ENCODE peak calls at places on chromosomes 5 and 9, in seven cellular contexts. L, Q, H, N, G, X and F are unnamed samples.

GRCh38 chr5:43497311-43498104 is 13.8 kb upstream of the TMEM267 start:
- DNase-seq in L (no peak), Q (no peak), H (no peak), N (no peak), G (no peak), X (no peak), F (no peak)

GRCh38 chr5:73412597-73412988 is 36.0 kb downstream of the FOXD1 start:
- DNase-seq in L (peak; percentile 85), Q (peak; percentile 79), H (no peak), N (no peak), G (no peak), X (no peak), F (no peak)

GRCh38 chr5:1010181-1010510 is 1.5 kb downstream of the NKD2 start:
- DNase-seq in L (no peak), Q (no peak), H (no peak), N (no peak), G (peak; percentile 25), X (no peak), F (no peak)

GRCh38 chr9:131799177-131799823 is 59.4 kb upstream of the RAPGEF1 start:
- DNase-seq in L (no peak), Q (peak; percentile 34), H (peak; percentile 23), N (no peak), G (peak; percentile 41), X (peak; percentile 3), F (no peak)

GRCh38 chr5:136699661-136700060 is 334.3 kb upstream of the TRPC7 start:
- DNase-seq in L (no peak), Q (no peak), H (no peak), N (no peak), G (no peak), X (no peak), F (no peak)

GRCh38 chr5:134451618-134452505 is 40.2 kb upstream of the CDKN2AIPNL start:
- DNase-seq in L (peak; percentile 51), Q (peak; percentile 86), H (no peak), N (no peak), G (peak; percentile 35), X (no peak), F (no peak)

GRCh38 chr5:151378616-151379015 is 31.3 kb upstream of the SLC36A2 start:
- DNase-seq in L (no peak), Q (no peak), H (no peak), N (no peak), G (no peak), X (no peak), F (no peak)

GRCh38 chr9:113868501-113868900 is 7.6 kb upstream of the ZNF618 start:
- DNase-seq in L (no peak), Q (no peak), H (no peak), N (no peak), G (no peak), X (no peak), F (no peak)

GRCh38 chr5:42641321-42642005 is 115.2 kb upstream of the CCDC152 start:
- DNase-seq in L (no peak), Q (no peak), H (no peak), N (no peak), G (no peak), X (no peak), F (no peak)

GRCh38 chr5:88667187-88668141 is 215.5 kb downstream of the MEF2C start:
- DNase-seq in L (no peak), Q (no peak), H (no peak), N (no peak), G (no peak), X (no peak), F (no peak)

GRCh38 chr5:104372796-104373195 is 810.2 kb upstream of the NUDT12 start:
- DNase-seq in L (no peak), Q (no peak), H (no peak), N (no peak), G (no peak), X (no peak), F (no peak)

GRCh38 chr9:31185831-31186230 is 1198.6 kb upstream of the ACO1 start:
- DNase-seq in L (peak; percentile 97), Q (peak; percentile 26), H (no peak), N (no peak), G (no peak), X (no peak), F (no peak)

GRCh38 chr5:64074533-64074932 is 91.1 kb upstream of the RNF180 start:
- DNase-seq in L (peak; percentile 30), Q (peak; percentile 3), H (no peak), N (no peak), G (no peak), X (no peak), F (no peak)

GRCh38 chr5:169577966-169578365 is 5.6 kb upstream of the SPDL1 start:
- DNase-seq in L (no peak), Q (no peak), H (no peak), N (no peak), G (no peak), X (no peak), F (no peak)

GRCh38 chr9:32783168-32783891 is at the start of gene TMEM215:
- DNase-seq in L (no peak), Q (no peak), H (no peak), N (no peak), G (no peak), X (no peak), F (no peak)

GRCh38 chr9:96217756-96218693 is 84.0 kb downstream of the HSD17B3 start:
- DNase-seq in L (no peak), Q (peak; percentile 30), H (peak; percentile 46), N (peak; percentile 1), G (peak; percentile 82), X (peak; percentile 6), F (peak; percentile 7)

GRCh38 chr9:126809068-126809467 is 4.2 kb downstream of the ZBTB43 start:
- DNase-seq in L (peak; percentile 42), Q (peak; percentile 79), H (no peak), N (no peak), G (no peak), X (no peak), F (no peak)

GRCh38 chr9:129583308-129584038 is 37.4 kb downstream of the C9orf50 start:
- DNase-seq in L (no peak), Q (no peak), H (no peak), N (no peak), G (no peak), X (no peak), F (no peak)

GRCh38 chr9:123960965-123961364 is 31.0 kb upstream of the DENND1A start:
- DNase-seq in L (no peak), Q (no peak), H (no peak), N (no peak), G (no peak), X (no peak), F (no peak)

GRCh38 chr5:132822650-132823480 is 7.6 kb downstream of the SHROOM1 start:
- DNase-seq in L (no peak), Q (no peak), H (no peak), N (no peak), G (no peak), X (no peak), F (no peak)

GRCh38 chr5:128579111-128579510 is 41.1 kb upstream of the FBN2 start:
- DNase-seq in L (peak; percentile 84), Q (peak; percentile 78), H (no peak), N (no peak), G (no peak), X (no peak), F (no peak)

GRCh38 chr5:11149136-11149535 is 388.1 kb upstream of the DAP start:
- DNase-seq in L (no peak), Q (no peak), H (no peak), N (no peak), G (no peak), X (no peak), F (no peak)

GRCh38 chr5:3020426-3020825 is 268.9 kb upstream of the IRX2 start:
- DNase-seq in L (no peak), Q (no peak), H (no peak), N (no peak), G (no peak), X (no peak), F (no peak)

GRCh38 chr9:115240676-115241075 is 122.7 kb upstream of the TNC start:
- DNase-seq in L (no peak), Q (no peak), H (no peak), N (no peak), G (no peak), X (no peak), F (no peak)

GRCh38 chr5:138230981-138231589 is 18.0 kb upstream of the CDC23 start:
- DNase-seq in L (no peak), Q (no peak), H (no peak), N (no peak), G (no peak), X (no peak), F (no peak)

GRCh38 chr9:133120343-133121199 is 469 bp downstream of the RALGDS start:
- DNase-seq in L (no peak), Q (no peak), H (no peak), N (no peak), G (no peak), X (no peak), F (no peak)